ENCODE peak calls at places on chromosomes 6 and 20, in five cellular contexts. O is OCI-LY7, Y is mammary epithelial cell, M is GM12878, V is fibroblast of lung. U is an unnamed sample.

GRCh38 chr20:50670126-50670862 is 21.0 kb downstream of the RIPOR3 start:
- DNase-seq in O (no peak), Y (peak), M (no peak), V (peak), U (no peak)

GRCh38 chr6:142926494-142927273 is 18.3 kb downstream of the HIVEP2 start:
- DNase-seq in O (peak), Y (peak), M (no peak), V (peak), U (peak)

GRCh38 chr6:35831257-35832007 is 26.3 kb downstream of the LHFPL5 start:
- DNase-seq in O (no peak), Y (no peak), M (no peak), V (no peak), U (no peak)

GRCh38 chr6:36129889-36130671 is at the start of gene MAPK13:
- DNase-seq in O (no peak), Y (no peak), M (no peak), V (peak), U (no peak)

GRCh38 chr6:30311669-30312068 is 15.1 kb upstream of the TRIM39 start:
- DNase-seq in O (no peak), Y (no peak), M (no peak), V (no peak), U (no peak)

GRCh38 chr20:10955166-10955565 is 281.4 kb upstream of the JAG1 start:
- DNase-seq in O (no peak), Y (no peak), M (no peak), V (peak), U (no peak)

GRCh38 chr6:9439931-9440330 is 974.9 kb downstream of the TFAP2A start:
- DNase-seq in O (no peak), Y (peak), M (no peak), V (no peak), U (no peak)

GRCh38 chr6:6998194-6998569 is 109.6 kb upstream of the RREB1 start:
- DNase-seq in O (no peak), Y (no peak), M (no peak), V (no peak), U (no peak)

GRCh38 chr6:76555090-76555489 is 482.6 kb upstream of the IMPG1 start:
- DNase-seq in O (no peak), Y (no peak), M (no peak), V (no peak), U (no peak)

GRCh38 chr20:3161316-3162079 is 1.8 kb upstream of the FASTKD5 start:
- DNase-seq in O (no peak), Y (no peak), M (no peak), V (no peak), U (no peak)

GRCh38 chr20:36929290-36929689 is 22.2 kb downstream of the SAMHD1 start:
- DNase-seq in O (no peak), Y (peak), M (no peak), V (peak), U (no peak)

GRCh38 chr20:24662756-24663399 is 193.4 kb downstream of the SYNDIG1 start:
- DNase-seq in O (no peak), Y (no peak), M (no peak), V (peak), U (no peak)

GRCh38 chr20:6665161-6665560 is 102.3 kb upstream of the BMP2 start:
- DNase-seq in O (no peak), Y (no peak), M (no peak), V (no peak), U (no peak)

GRCh38 chr20:24761220-24762065 is 187.6 kb upstream of the CST7 start:
- DNase-seq in O (no peak), Y (no peak), M (no peak), V (no peak), U (peak)

GRCh38 chr6:13710552-13711383 is 867 bp downstream of the RANBP9 start:
- DNase-seq in O (peak), Y (peak), M (no peak), V (peak), U (peak)

GRCh38 chr6:115882174-115882573 is 178.5 kb downstream of the FRK start:
- DNase-seq in O (no peak), Y (peak), M (no peak), V (no peak), U (no peak)

GRCh38 chr20:25058051-25058796 is at the start of gene ACSS1:
- DNase-seq in O (peak), Y (peak), M (peak), V (peak), U (peak)

GRCh38 chr6:167937948-167938911 is 59.2 kb upstream of the KIF25 start:
- DNase-seq in O (no peak), Y (peak), M (no peak), V (no peak), U (no peak)

GRCh38 chr6:100267721-100268123 is 197.0 kb downstream of the SIM1 start:
- DNase-seq in O (no peak), Y (no peak), M (no peak), V (peak), U (no peak)

DNA sequence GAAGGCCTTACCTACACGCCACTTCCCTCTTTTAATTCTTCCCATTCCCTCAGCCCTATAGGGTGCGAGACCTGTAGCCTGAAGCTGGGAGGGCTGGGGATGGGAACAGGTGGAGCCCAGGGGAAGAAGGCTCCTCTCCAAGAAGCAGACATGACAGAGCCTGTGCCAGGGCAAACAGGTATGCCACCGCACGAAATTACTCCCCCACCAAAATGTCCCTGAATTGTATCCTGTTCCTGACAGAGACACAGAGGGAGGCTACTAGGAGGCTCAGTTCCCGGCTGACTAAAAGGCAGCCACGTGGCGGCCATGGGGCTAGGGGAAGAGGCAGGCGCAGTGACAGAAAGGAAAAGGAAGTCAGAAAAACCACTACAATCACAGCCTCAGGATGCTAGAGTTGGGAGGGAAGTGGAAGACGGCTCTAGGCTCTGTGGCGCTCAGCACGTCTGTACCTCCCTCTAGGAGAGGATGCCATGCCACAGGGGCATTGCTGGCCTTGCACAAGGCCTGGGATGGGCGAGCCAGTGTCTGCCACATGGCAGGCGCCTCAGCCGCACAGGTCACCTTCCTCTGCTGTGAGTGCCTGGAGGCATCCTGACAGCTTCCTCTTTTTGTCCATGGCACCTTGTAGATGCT is 27.7 kb downstream of the TFEB start:
- DNase-seq in O (peak), Y (no peak), M (no peak), V (no peak), U (peak)
- H2AFZ ChIP-seq in O (peak), Y (peak), M (no peak), V (no peak), U (peak)

GRCh38 chr20:40441771-40442170 is 247.3 kb downstream of the MAFB start:
- DNase-seq in O (no peak), Y (no peak), M (no peak), V (no peak), U (no peak)
- H2AFZ ChIP-seq in O (no peak), Y (no peak), M (no peak), V (no peak), U (no peak)

GRCh38 chr6:51163843-51164529 is 345.3 kb downstream of the TFAP2B start:
- DNase-seq in O (no peak), Y (no peak), M (no peak), V (no peak), U (no peak)

GRCh38 chr6:51166914-51167313 is 348.2 kb downstream of the TFAP2B start:
- DNase-seq in O (no peak), Y (no peak), M (no peak), V (no peak), U (no peak)

GRCh38 chr6:51161752-51162151 is 343.1 kb downstream of the TFAP2B start:
- DNase-seq in O (no peak), Y (no peak), M (no peak), V (no peak), U (no peak)

GRCh38 chr6:51167468-51167867 is 348.8 kb downstream of the TFAP2B start:
- DNase-seq in O (no peak), Y (no peak), M (no peak), V (no peak), U (no peak)
- H2AFZ ChIP-seq in O (no peak), Y (no peak), M (no peak), V (no peak), U (no peak)

DNA sequence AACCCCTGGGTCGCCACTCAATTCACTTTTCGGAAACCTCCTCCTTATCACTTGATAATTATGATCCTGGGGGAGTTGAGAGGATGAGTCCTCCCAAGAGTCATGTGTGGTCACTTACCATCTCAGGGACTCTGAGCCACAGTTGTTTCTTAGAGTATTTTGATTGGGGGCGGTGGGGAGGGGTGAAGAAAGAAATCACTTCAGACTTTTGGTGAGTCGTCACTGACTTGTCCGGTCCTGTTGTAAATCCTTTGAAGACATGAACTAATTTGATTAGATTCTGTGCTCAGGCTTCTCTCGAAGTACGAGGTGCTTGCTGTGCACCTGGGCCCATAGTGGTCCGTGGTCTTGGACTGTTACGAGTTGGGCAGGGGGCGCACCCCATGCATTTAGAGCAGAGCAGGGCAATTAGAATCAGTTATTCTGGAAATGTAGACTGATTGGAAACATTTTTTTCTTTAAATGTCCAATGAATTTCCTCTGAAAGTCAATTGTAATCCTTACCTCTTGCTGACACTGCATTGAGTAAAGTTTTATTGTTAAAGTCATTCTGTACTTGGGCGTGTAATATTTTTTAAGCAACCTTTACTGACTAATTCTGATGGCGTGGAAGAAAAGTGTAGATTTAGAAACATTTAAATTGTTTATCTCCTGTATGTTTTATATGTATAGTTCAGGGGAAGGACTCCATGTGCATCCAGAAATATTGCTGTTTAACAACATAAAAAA is 173.4 kb downstream of the SLC16A10 start:
- DNase-seq in O (no peak), Y (peak), M (no peak), V (peak), U (no peak)
- H2AFZ ChIP-seq in O (no peak), Y (peak), M (no peak), V (no peak), U (no peak)

U was measured in DND-41.